ENCODE peak calls at places on chromosomes 6 and 20, in seven cellular contexts. L, A, M, X, F, D and Y are unnamed samples.

GRCh38 chr6:100100776-100101175 is 106.8 kb upstream of the MCHR2 start:
- DNase-seq in D (no peak), A (no peak), M (no peak), X (no peak), L (no peak), F (no peak), Y (no peak)

GRCh38 chr6:84222426-84222825 is 5.0 kb downstream of the CEP162 start:
- DNase-seq in A (no peak), D (no peak), M (no peak), F (no peak), L (no peak), X (no peak), Y (no peak)

GRCh38 chr6:116596815-116597214 is 19.5 kb upstream of the RSPH4A start:
- DNase-seq in L (peak), F (no peak), M (no peak), A (no peak), D (no peak), X (no peak), Y (peak)

GRCh38 chr6:98039876-98040605 is 757.0 kb upstream of the MMS22L start:
- DNase-seq in F (no peak), X (no peak), D (peak), A (no peak), L (no peak), M (no peak), Y (no peak)

GRCh38 chr6:53898026-53898795 is 103.4 kb downstream of the LRRC1 start:
- DNase-seq in D (no peak), M (no peak), X (no peak), A (no peak), L (no peak), F (no peak), Y (no peak)

GRCh38 chr20:10553326-10553984 is 118.3 kb downstream of the SLX4IP start:
- DNase-seq in F (peak), A (no peak), M (peak), X (peak), L (peak), D (peak), Y (peak)

GRCh38 chr6:32192608-32193039 is at the start of gene GPSM3:
- DNase-seq in A (no peak), L (peak), M (no peak), X (peak), D (peak), F (peak), Y (no peak)

GRCh38 chr6:36590237-36590636 is 3.9 kb upstream of the SRSF3 start:
- DNase-seq in L (peak), F (peak), A (no peak), D (no peak), M (no peak), X (no peak), Y (peak)

GRCh38 chr6:119116712-119117281 is 38.3 kb upstream of the FAM184A start:
- DNase-seq in X (no peak), A (no peak), D (no peak), M (peak), L (peak), F (no peak), Y (no peak)

GRCh38 chr6:121608270-121608669 is 172.8 kb downstream of the GJA1 start:
- DNase-seq in L (no peak), M (no peak), F (no peak), A (no peak), D (no peak), X (no peak), Y (no peak)

GRCh38 chr6:133590814-133591213 is 298.1 kb upstream of the TCF21 start:
- DNase-seq in D (no peak), A (no peak), F (no peak), M (no peak), L (no peak), X (no peak), Y (no peak)

GRCh38 chr6:14673201-14673600 is 555.6 kb downstream of the CD83 start:
- DNase-seq in F (no peak), X (no peak), D (no peak), M (no peak), A (no peak), L (no peak), Y (peak)

GRCh38 chr20:40982415-40983145 is 46.0 kb upstream of the TOP1 start:
- DNase-seq in L (no peak), D (no peak), X (no peak), F (no peak), M (no peak), A (no peak), Y (no peak)

GRCh38 chr20:1667510-1668085 is 10.0 kb upstream of the SIRPG start:
- DNase-seq in L (no peak), F (no peak), M (no peak), X (no peak), A (no peak), D (no peak), Y (no peak)

GRCh38 chr6:89411269-89412070 is 603 bp downstream of the RRAGD start:
- DNase-seq in F (peak), X (no peak), D (peak), M (peak), A (peak), L (peak), Y (no peak)

GRCh38 chr20:38117635-38118034 is 47.4 kb downstream of the TGM2 start:
- DNase-seq in D (no peak), F (peak), A (no peak), X (no peak), M (no peak), L (no peak), Y (peak)

GRCh38 chr6:32854376-32855178 is 585 bp downstream of the PSMB9 start:
- DNase-seq in F (peak), D (no peak), L (no peak), A (peak), M (no peak), X (peak), Y (no peak)

GRCh38 chr6:33817520-33817919 is 13.7 kb upstream of the MLN start:
- DNase-seq in A (no peak), M (no peak), X (no peak), L (no peak), D (no peak), F (no peak), Y (no peak)

GRCh38 chr20:54133434-54134427 is 40.1 kb downstream of the CYP24A1 start:
- DNase-seq in A (no peak), L (no peak), X (no peak), F (peak), M (no peak), D (no peak), Y (peak)

GRCh38 chr20:45833883-45834796 is 541 bp downstream of the SNX21 start:
- DNase-seq in L (peak), A (peak), F (peak), M (peak), X (no peak), D (peak), Y (peak)

GRCh38 chr6:10582774-10583508 is 61.8 kb downstream of the GCNT2 start:
- DNase-seq in X (no peak), A (no peak), D (peak), L (peak), F (no peak), M (no peak), Y (no peak)

GRCh38 chr6:4295058-4295788 is 159.8 kb upstream of the ECI2 start:
- DNase-seq in F (no peak), L (no peak), M (no peak), X (no peak), D (no peak), A (no peak), Y (no peak)

GRCh38 chr20:45449528-45449927 is 20.0 kb upstream of the WFDC2 start:
- DNase-seq in F (no peak), D (no peak), X (no peak), L (no peak), A (no peak), M (no peak), Y (no peak)